ENCODE peak calls at places on chromosomes 16 and 17, in eight cellular contexts. One of them, this sample, is unnamed.

GRCh38 chr17:64150237-64151015 is 20.5 kb upstream of the ERN1 start:
- DNase-seq in neural crest cell: no peak
- DNase-seq in progenitor cell of endocrine pancreas: no peak
- DNase-seq in choroid plexus epithelial cell: peak
- DNase-seq in tibial artery: peak
- DNase-seq in cardiac muscle cell: no peak
- DNase-seq in foreskin keratinocyte: no peak
- DNase-seq in HFF-Myc: no peak
- DNase-seq in this sample: no peak

GRCh38 chr16:82701302-82702022 is 74.7 kb downstream of the CDH13 start:
- DNase-seq in neural crest cell: no peak
- DNase-seq in foreskin keratinocyte: no peak
- DNase-seq in HFF-Myc: no peak
- DNase-seq in tibial artery: no peak
- DNase-seq in cardiac muscle cell: no peak
- DNase-seq in progenitor cell of endocrine pancreas: no peak
- DNase-seq in choroid plexus epithelial cell: peak
- DNase-seq in this sample: no peak

GRCh38 chr16:87322833-87323726 is 5.9 kb upstream of the C16orf95 start:
- DNase-seq in foreskin keratinocyte: no peak
- DNase-seq in choroid plexus epithelial cell: no peak
- DNase-seq in progenitor cell of endocrine pancreas: no peak
- DNase-seq in cardiac muscle cell: no peak
- DNase-seq in HFF-Myc: no peak
- DNase-seq in neural crest cell: no peak
- DNase-seq in tibial artery: no peak
- DNase-seq in this sample: no peak

GRCh38 chr17:17164156-17164555 is 42.0 kb downstream of the PLD6 start:
- DNase-seq in cardiac muscle cell: no peak
- DNase-seq in tibial artery: no peak
- DNase-seq in choroid plexus epithelial cell: no peak
- DNase-seq in neural crest cell: no peak
- DNase-seq in progenitor cell of endocrine pancreas: no peak
- DNase-seq in foreskin keratinocyte: no peak
- DNase-seq in HFF-Myc: no peak
- DNase-seq in this sample: no peak

GRCh38 chr17:17645961-17646360 is 35.3 kb upstream of the RAI1 start:
- DNase-seq in cardiac muscle cell: no peak
- DNase-seq in choroid plexus epithelial cell: peak
- DNase-seq in tibial artery: no peak
- DNase-seq in neural crest cell: no peak
- DNase-seq in progenitor cell of endocrine pancreas: no peak
- DNase-seq in foreskin keratinocyte: no peak
- DNase-seq in HFF-Myc: no peak
- DNase-seq in this sample: no peak

GRCh38 chr17:3810019-3810418 is 9.0 kb upstream of the ITGAE start:
- DNase-seq in foreskin keratinocyte: no peak
- DNase-seq in tibial artery: no peak
- DNase-seq in progenitor cell of endocrine pancreas: no peak
- DNase-seq in neural crest cell: no peak
- DNase-seq in cardiac muscle cell: no peak
- DNase-seq in choroid plexus epithelial cell: no peak
- DNase-seq in HFF-Myc: no peak
- DNase-seq in this sample: no peak

GRCh38 chr17:31535581-31535981 is 144.1 kb downstream of the RAB11FIP4 start:
- DNase-seq in foreskin keratinocyte: no peak
- DNase-seq in neural crest cell: no peak
- DNase-seq in progenitor cell of endocrine pancreas: no peak
- DNase-seq in cardiac muscle cell: no peak
- DNase-seq in choroid plexus epithelial cell: no peak
- DNase-seq in HFF-Myc: no peak
- DNase-seq in tibial artery: no peak
- DNase-seq in this sample: no peak

GRCh38 chr17:10646393-10646990 is 10.6 kb downstream of the MYH3 start:
- DNase-seq in foreskin keratinocyte: no peak
- DNase-seq in cardiac muscle cell: peak
- DNase-seq in neural crest cell: peak
- DNase-seq in HFF-Myc: peak
- DNase-seq in progenitor cell of endocrine pancreas: peak
- DNase-seq in choroid plexus epithelial cell: peak
- DNase-seq in tibial artery: peak
- DNase-seq in this sample: peak

GRCh38 chr16:52906271-52906670 is 146.4 kb downstream of the CHD9NB start:
- DNase-seq in cardiac muscle cell: no peak
- DNase-seq in tibial artery: no peak
- DNase-seq in progenitor cell of endocrine pancreas: no peak
- DNase-seq in choroid plexus epithelial cell: no peak
- DNase-seq in foreskin keratinocyte: peak
- DNase-seq in neural crest cell: no peak
- DNase-seq in HFF-Myc: no peak
- DNase-seq in this sample: peak

GRCh38 chr17:29610395-29610794 is 12.3 kb downstream of the CORO6 start:
- DNase-seq in tibial artery: no peak
- DNase-seq in cardiac muscle cell: no peak
- DNase-seq in neural crest cell: no peak
- DNase-seq in foreskin keratinocyte: no peak
- DNase-seq in HFF-Myc: no peak
- DNase-seq in progenitor cell of endocrine pancreas: no peak
- DNase-seq in choroid plexus epithelial cell: no peak
- DNase-seq in this sample: no peak

GRCh38 chr16:2898831-2899563 is 12.7 kb upstream of the FLYWCH1 start:
- DNase-seq in neural crest cell: no peak
- DNase-seq in HFF-Myc: no peak
- DNase-seq in tibial artery: no peak
- DNase-seq in choroid plexus epithelial cell: no peak
- DNase-seq in cardiac muscle cell: no peak
- DNase-seq in foreskin keratinocyte: no peak
- DNase-seq in progenitor cell of endocrine pancreas: no peak
- DNase-seq in this sample: no peak

GRCh38 chr17:4599505-4600281 is 15.4 kb downstream of the SMTNL2 start:
- DNase-seq in tibial artery: no peak
- DNase-seq in cardiac muscle cell: peak
- DNase-seq in HFF-Myc: no peak
- DNase-seq in choroid plexus epithelial cell: peak
- DNase-seq in neural crest cell: no peak
- DNase-seq in progenitor cell of endocrine pancreas: no peak
- DNase-seq in foreskin keratinocyte: peak
- DNase-seq in this sample: peak

GRCh38 chr17:19248923-19249574 is 11.9 kb downstream of the EPN2 start:
- DNase-seq in cardiac muscle cell: no peak
- DNase-seq in HFF-Myc: peak
- DNase-seq in neural crest cell: no peak
- DNase-seq in foreskin keratinocyte: no peak
- DNase-seq in progenitor cell of endocrine pancreas: no peak
- DNase-seq in tibial artery: peak
- DNase-seq in choroid plexus epithelial cell: peak
- DNase-seq in this sample: no peak

GRCh38 chr17:46736100-46736499 is 82.4 kb downstream of the WNT3 start:
- DNase-seq in neural crest cell: no peak
- DNase-seq in progenitor cell of endocrine pancreas: no peak
- DNase-seq in choroid plexus epithelial cell: no peak
- DNase-seq in HFF-Myc: no peak
- DNase-seq in tibial artery: no peak
- DNase-seq in cardiac muscle cell: no peak
- DNase-seq in foreskin keratinocyte: no peak
- DNase-seq in this sample: no peak

GRCh38 chr16:11410382-11411058 is 65.3 kb downstream of the RMI2 start:
- DNase-seq in progenitor cell of endocrine pancreas: no peak
- DNase-seq in foreskin keratinocyte: no peak
- DNase-seq in cardiac muscle cell: no peak
- DNase-seq in neural crest cell: no peak
- DNase-seq in choroid plexus epithelial cell: no peak
- DNase-seq in HFF-Myc: no peak
- DNase-seq in tibial artery: peak
- DNase-seq in this sample: no peak

DNA sequence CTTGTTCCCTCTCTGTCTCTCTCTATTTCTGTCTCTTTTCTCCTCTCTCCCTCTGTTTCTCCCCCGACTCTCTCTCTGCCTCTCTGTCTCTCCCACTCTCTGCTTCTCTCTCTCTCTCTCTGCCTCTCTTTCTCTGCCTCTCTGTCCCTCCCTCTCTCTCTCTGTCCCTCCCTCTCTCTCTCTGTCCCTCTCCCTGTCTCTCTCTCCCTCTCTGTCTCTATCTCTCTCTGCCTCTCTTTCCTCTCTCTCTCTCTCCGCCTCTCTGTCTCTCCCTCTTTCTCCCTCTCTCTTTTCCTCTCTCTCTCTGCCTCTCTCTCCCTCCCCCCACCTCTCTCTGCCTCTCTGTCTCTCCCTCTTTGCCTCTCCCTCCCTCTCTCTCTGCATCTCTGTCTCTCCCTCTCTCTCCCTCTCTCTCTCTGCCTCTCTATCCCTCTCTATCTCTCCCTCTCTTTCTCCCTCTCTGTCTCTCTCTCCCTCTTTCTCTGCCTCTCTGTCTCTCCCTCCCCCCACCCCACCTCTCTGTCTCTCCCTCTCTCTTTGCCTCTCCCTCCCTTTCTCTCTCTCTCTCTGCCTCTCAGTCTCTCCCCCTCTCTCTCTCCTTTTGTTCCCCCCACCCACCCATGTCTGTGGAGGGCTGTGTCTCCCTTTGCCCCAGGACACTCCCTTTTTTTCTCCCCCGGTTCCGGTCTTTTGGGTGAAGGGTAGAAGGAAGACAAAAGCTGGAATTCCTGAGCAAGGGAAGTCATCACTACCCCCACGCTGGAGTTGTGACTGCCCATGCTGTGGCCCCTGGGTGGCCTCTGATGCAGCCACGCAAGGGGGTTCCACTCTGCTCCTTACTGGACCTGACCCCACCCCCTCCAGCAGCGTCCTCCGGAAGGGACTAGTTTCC is 27.1 kb upstream of the MGAT5B start:
- DNase-seq in cardiac muscle cell: peak
- DNase-seq in HFF-Myc: no peak
- DNase-seq in progenitor cell of endocrine pancreas: no peak
- DNase-seq in foreskin keratinocyte: no peak
- DNase-seq in tibial artery: no peak
- DNase-seq in choroid plexus epithelial cell: no peak
- DNase-seq in neural crest cell: no peak
- DNase-seq in this sample: no peak
- TF ChIP-seq CTCF in cardiac muscle cell: no peak
- TF ChIP-seq CTCF in HFF-Myc: no peak
- TF ChIP-seq CTCF in progenitor cell of endocrine pancreas: no peak
- TF ChIP-seq CTCF in foreskin keratinocyte: no peak
- TF ChIP-seq CTCF in tibial artery: no peak
- TF ChIP-seq CTCF in choroid plexus epithelial cell: no peak
- TF ChIP-seq CTCF in neural crest cell: no peak
- TF ChIP-seq CTCF in this sample: no peak

GRCh38 chr17:39264119-39264518 is 38.4 kb upstream of the STAC2 start:
- DNase-seq in HFF-Myc: no peak
- DNase-seq in progenitor cell of endocrine pancreas: no peak
- DNase-seq in foreskin keratinocyte: no peak
- DNase-seq in neural crest cell: no peak
- DNase-seq in cardiac muscle cell: no peak
- DNase-seq in tibial artery: peak
- DNase-seq in choroid plexus epithelial cell: no peak
- DNase-seq in this sample: no peak

GRCh38 chr17:39261286-39261685 is 35.5 kb upstream of the STAC2 start:
- DNase-seq in choroid plexus epithelial cell: no peak
- DNase-seq in progenitor cell of endocrine pancreas: no peak
- DNase-seq in HFF-Myc: no peak
- DNase-seq in cardiac muscle cell: no peak
- DNase-seq in neural crest cell: no peak
- DNase-seq in tibial artery: no peak
- DNase-seq in foreskin keratinocyte: no peak
- DNase-seq in this sample: peak
- TF ChIP-seq CTCF in choroid plexus epithelial cell: peak
- TF ChIP-seq CTCF in progenitor cell of endocrine pancreas: peak
- TF ChIP-seq CTCF in HFF-Myc: peak
- TF ChIP-seq CTCF in cardiac muscle cell: peak
- TF ChIP-seq CTCF in neural crest cell: peak
- TF ChIP-seq CTCF in tibial artery: no peak
- TF ChIP-seq CTCF in foreskin keratinocyte: peak
- TF ChIP-seq CTCF in this sample: peak

DNA sequence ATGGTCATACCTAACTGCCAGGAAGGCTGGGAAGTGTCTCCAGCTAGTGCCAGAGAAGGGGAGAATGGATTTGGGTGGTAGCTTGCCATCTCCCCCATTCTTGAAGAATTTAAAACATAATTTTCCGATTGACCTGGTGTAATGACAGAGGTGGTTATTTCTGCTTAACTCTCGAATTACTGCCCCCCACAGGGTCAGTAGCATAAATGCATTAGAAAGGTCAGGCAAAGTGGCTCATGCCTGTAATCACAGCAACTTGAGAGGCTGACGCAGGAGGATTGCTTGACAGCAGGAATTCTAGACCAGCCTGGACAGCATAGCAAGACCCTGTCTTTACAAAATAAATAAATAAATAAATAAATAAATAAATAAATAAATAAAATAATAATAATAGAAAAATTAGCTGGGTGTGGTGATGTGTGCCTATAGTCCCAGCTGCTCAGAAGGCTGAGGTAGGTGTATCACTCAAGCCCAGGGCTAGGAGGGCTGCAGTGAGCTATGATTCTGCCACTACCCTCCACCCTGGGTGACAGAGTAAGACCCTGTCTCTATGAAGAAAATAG is 27.5 kb downstream of the TMC7 start:
- DNase-seq in foreskin keratinocyte: no peak
- DNase-seq in progenitor cell of endocrine pancreas: no peak
- DNase-seq in cardiac muscle cell: no peak
- DNase-seq in tibial artery: no peak
- DNase-seq in neural crest cell: no peak
- DNase-seq in choroid plexus epithelial cell: no peak
- DNase-seq in HFF-Myc: no peak
- DNase-seq in this sample: no peak
- TF ChIP-seq CTCF in foreskin keratinocyte: no peak
- TF ChIP-seq CTCF in progenitor cell of endocrine pancreas: no peak
- TF ChIP-seq CTCF in cardiac muscle cell: no peak
- TF ChIP-seq CTCF in tibial artery: no peak
- TF ChIP-seq CTCF in neural crest cell: no peak
- TF ChIP-seq CTCF in choroid plexus epithelial cell: no peak
- TF ChIP-seq CTCF in HFF-Myc: no peak
- TF ChIP-seq CTCF in this sample: no peak

DNA sequence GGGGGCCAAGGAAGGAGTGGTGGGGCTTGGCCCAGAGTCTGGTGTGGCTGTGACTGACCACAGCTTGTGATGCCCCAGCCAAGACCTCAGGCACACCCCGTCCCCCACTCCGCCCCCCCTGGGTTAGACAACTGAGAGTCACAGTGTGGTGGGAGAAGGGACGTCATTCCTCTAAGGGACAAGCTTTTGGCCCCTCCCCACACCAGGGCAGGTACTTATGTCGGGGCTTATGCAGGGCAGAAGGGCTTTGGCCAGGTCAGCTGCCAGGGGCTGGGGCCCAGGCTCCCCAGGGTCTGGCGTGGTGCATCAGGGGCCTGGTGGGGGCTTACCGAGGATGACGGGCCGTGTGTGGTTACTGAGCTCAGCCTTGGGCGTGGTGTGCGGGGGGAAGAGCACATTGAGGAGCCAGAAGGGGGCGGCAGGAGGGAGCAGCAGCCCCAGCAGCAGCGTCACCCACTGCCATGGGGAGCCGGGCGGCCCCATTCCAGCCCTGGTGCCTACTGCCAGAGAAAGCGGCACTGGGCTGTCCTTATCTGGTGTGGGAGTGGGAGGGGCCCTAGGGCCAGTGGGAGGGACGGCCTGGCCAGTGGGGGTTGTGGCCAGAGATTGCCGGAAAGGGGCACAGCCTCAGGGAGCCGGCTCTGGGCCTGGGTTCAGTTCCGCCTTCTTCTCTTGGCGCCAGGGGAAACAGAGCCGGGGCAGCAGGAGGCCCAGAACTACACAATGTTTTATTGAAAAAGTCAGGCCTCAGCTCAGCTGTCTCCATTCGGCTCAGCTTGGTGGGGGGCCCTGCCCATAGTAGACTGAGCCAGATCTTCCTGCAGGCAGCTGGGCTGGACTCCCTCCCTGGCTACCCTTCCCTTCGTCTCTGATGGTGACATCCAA is at the start of gene LCAT:
- DNase-seq in foreskin keratinocyte: no peak
- DNase-seq in tibial artery: peak
- DNase-seq in choroid plexus epithelial cell: peak
- DNase-seq in HFF-Myc: no peak
- DNase-seq in neural crest cell: no peak
- DNase-seq in cardiac muscle cell: no peak
- DNase-seq in progenitor cell of endocrine pancreas: no peak
- DNase-seq in this sample: no peak
- TF ChIP-seq CTCF in foreskin keratinocyte: no peak
- TF ChIP-seq CTCF in tibial artery: no peak
- TF ChIP-seq CTCF in choroid plexus epithelial cell: peak
- TF ChIP-seq CTCF in HFF-Myc: no peak
- TF ChIP-seq CTCF in neural crest cell: no peak
- TF ChIP-seq CTCF in cardiac muscle cell: no peak
- TF ChIP-seq CTCF in progenitor cell of endocrine pancreas: no peak
- TF ChIP-seq CTCF in this sample: no peak

This sample was measured in endothelial cell.